ENCODE peak calls at places on chromosomes 13 and 19, in seven cellular contexts. X is activated CD4-positive, alpha-beta memory T cell treated with anti-CD3 and anti-CD28 coated beads, Interleukin-2, amount 10 ng/mL, durations not matched to agents 7 days and 5 days; W is HTR-8/SVneo; U is ACHN; O is HS-5; M is naive thymus-derived CD8-positive, alpha-beta T cell; Z is germinal center. N is an unnamed sample.

GRCh38 chr19:2552859-2553258 is 76.9 kb downstream of the GADD45B start:
- DNase-seq in X (peak), W (no peak), U (no peak), O (no peak), M (peak), Z (peak), N (no peak)

GRCh38 chr13:74424455-74424854 is 290.3 kb upstream of the KLF12 start:
- DNase-seq in X (no peak), W (no peak), U (no peak), O (no peak), M (no peak), Z (no peak), N (no peak)

GRCh38 chr13:32142956-32143375 is 111.4 kb downstream of the FRY start:
- DNase-seq in X (no peak), W (peak), U (peak), O (peak), M (no peak), Z (no peak), N (no peak)

GRCh38 chr13:19818223-19818842 is 35.6 kb upstream of the PSPC1 start:
- DNase-seq in X (peak), W (no peak), U (peak), O (no peak), M (peak), Z (no peak), N (no peak)

GRCh38 chr13:40494932-40495619 is 171.4 kb downstream of the FOXO1 start:
- DNase-seq in X (no peak), W (no peak), U (no peak), O (no peak), M (peak), Z (no peak), N (no peak)

GRCh38 chr19:19550454-19550842 is 12.4 kb downstream of the CILP2 start:
- DNase-seq in X (no peak), W (no peak), U (no peak), O (no peak), M (no peak), Z (no peak), N (no peak)

GRCh38 chr13:33761744-33762143 is 56.2 kb upstream of the RFC3 start:
- DNase-seq in X (no peak), W (no peak), U (peak), O (no peak), M (no peak), Z (no peak), N (no peak)

GRCh38 chr19:17865364-17866311 is 5.9 kb downstream of the RPL18A start:
- DNase-seq in X (no peak), W (no peak), U (no peak), O (no peak), M (no peak), Z (no peak), N (no peak)

GRCh38 chr13:110716235-110716505 is 2.7 kb downstream of the ING1 start:
- DNase-seq in X (no peak), W (no peak), U (peak), O (no peak), M (no peak), Z (no peak), N (no peak)

N was measured in GM04504.